ENCODE peak calls at places on chromosomes 11 and 22, in four cellular contexts. One of them, this sample, is unnamed.

GRCh38 chr11:70913715-70914231 is 338.6 kb downstream of the SHANK2 start:
- DNase-seq in dorsolateral prefrontal cortex: peak; percentile 58
- DNase-seq in cardiac muscle cell: no peak
- DNase-seq in AG04450: no peak
- DNase-seq in this sample: no peak

GRCh38 chr11:118529584-118530175 is 1.3 kb upstream of the TMEM25 start:
- DNase-seq in dorsolateral prefrontal cortex: no peak
- DNase-seq in cardiac muscle cell: no peak
- DNase-seq in AG04450: no peak
- DNase-seq in this sample: no peak

GRCh38 chr11:69918231-69918937 is 99.2 kb upstream of the FGF3 start:
- DNase-seq in dorsolateral prefrontal cortex: no peak
- DNase-seq in cardiac muscle cell: no peak
- DNase-seq in AG04450: no peak
- DNase-seq in this sample: peak; percentile 65

GRCh38 chr22:44682556-44683168 is 19.3 kb upstream of the PRR5 start:
- DNase-seq in dorsolateral prefrontal cortex: no peak
- DNase-seq in cardiac muscle cell: no peak
- DNase-seq in AG04450: no peak
- DNase-seq in this sample: no peak

GRCh38 chr11:34727228-34727737 is 106.4 kb downstream of the EHF start:
- DNase-seq in dorsolateral prefrontal cortex: no peak
- DNase-seq in cardiac muscle cell: no peak
- DNase-seq in AG04450: no peak
- DNase-seq in this sample: no peak

GRCh38 chr11:94171693-94172440 is 43.2 kb downstream of the PANX1 start:
- DNase-seq in dorsolateral prefrontal cortex: peak; percentile 44
- DNase-seq in cardiac muscle cell: peak; percentile 65
- DNase-seq in AG04450: no peak
- DNase-seq in this sample: no peak

GRCh38 chr11:128422576-128423370 is 164.6 kb downstream of the ETS1 start:
- DNase-seq in dorsolateral prefrontal cortex: no peak
- DNase-seq in cardiac muscle cell: no peak
- DNase-seq in AG04450: no peak
- DNase-seq in this sample: no peak

GRCh38 chr22:39214383-39215069 is 30.3 kb downstream of the PDGFB start:
- DNase-seq in dorsolateral prefrontal cortex: no peak
- DNase-seq in cardiac muscle cell: peak; percentile 12
- DNase-seq in AG04450: no peak
- DNase-seq in this sample: no peak

GRCh38 chr22:47027766-47028165 is 265.3 kb downstream of the TBC1D22A start:
- DNase-seq in dorsolateral prefrontal cortex: no peak
- DNase-seq in cardiac muscle cell: no peak
- DNase-seq in AG04450: no peak
- DNase-seq in this sample: no peak

GRCh38 chr11:17418437-17418836 is 30.0 kb upstream of the KCNJ11 start:
- DNase-seq in dorsolateral prefrontal cortex: no peak
- DNase-seq in cardiac muscle cell: no peak
- DNase-seq in AG04450: no peak
- DNase-seq in this sample: no peak

GRCh38 chr22:43796567-43796966 is 15.5 kb downstream of the EFCAB6 start:
- DNase-seq in dorsolateral prefrontal cortex: peak; percentile 73
- DNase-seq in cardiac muscle cell: peak; percentile 78
- DNase-seq in AG04450: peak; percentile 13
- DNase-seq in this sample: no peak

GRCh38 chr22:41863472-41863871 is 30.6 kb downstream of the SREBF2 start:
- DNase-seq in dorsolateral prefrontal cortex: no peak
- DNase-seq in cardiac muscle cell: no peak
- DNase-seq in AG04450: no peak
- DNase-seq in this sample: no peak

GRCh38 chr11:63826471-63827190 is 12.3 kb upstream of the MARK2 start:
- DNase-seq in dorsolateral prefrontal cortex: no peak
- DNase-seq in cardiac muscle cell: no peak
- DNase-seq in AG04450: no peak
- DNase-seq in this sample: no peak

GRCh38 chr11:116515666-116516184 is 257.1 kb downstream of the BUD13 start:
- DNase-seq in dorsolateral prefrontal cortex: no peak
- DNase-seq in cardiac muscle cell: no peak
- DNase-seq in AG04450: no peak
- DNase-seq in this sample: no peak

GRCh38 chr11:353315-353857 is 15.9 kb upstream of the B4GALNT4 start:
- DNase-seq in dorsolateral prefrontal cortex: peak; percentile 58
- DNase-seq in cardiac muscle cell: peak; percentile 91
- DNase-seq in AG04450: peak; percentile 63
- DNase-seq in this sample: peak; percentile 69

GRCh38 chr11:70210051-70210501 is 7.0 kb downstream of the FADD start:
- DNase-seq in dorsolateral prefrontal cortex: no peak
- DNase-seq in cardiac muscle cell: peak; percentile 65
- DNase-seq in AG04450: no peak
- DNase-seq in this sample: no peak

GRCh38 chr11:58830693-58831301 is 13.7 kb downstream of the GLYATL2 start:
- DNase-seq in dorsolateral prefrontal cortex: no peak
- DNase-seq in cardiac muscle cell: peak; percentile 2
- DNase-seq in AG04450: no peak
- DNase-seq in this sample: no peak

GRCh38 chr11:76602431-76602861 is 68.1 kb downstream of the LRRC32 start:
- DNase-seq in dorsolateral prefrontal cortex: peak; percentile 0
- DNase-seq in cardiac muscle cell: peak; percentile 78
- DNase-seq in AG04450: no peak
- DNase-seq in this sample: no peak

GRCh38 chr22:31286360-31287255 is 5.7 kb downstream of the PIK3IP1 start:
- DNase-seq in dorsolateral prefrontal cortex: no peak
- DNase-seq in cardiac muscle cell: no peak
- DNase-seq in AG04450: no peak
- DNase-seq in this sample: no peak

GRCh38 chr11:67699521-67699920 is 25.1 kb upstream of the ALDH3B2 start:
- DNase-seq in dorsolateral prefrontal cortex: no peak
- DNase-seq in cardiac muscle cell: peak; percentile 37
- DNase-seq in AG04450: no peak
- DNase-seq in this sample: no peak

GRCh38 chr11:2300936-2301630 is 635 bp downstream of the C11orf21 start:
- DNase-seq in dorsolateral prefrontal cortex: no peak
- DNase-seq in cardiac muscle cell: no peak
- DNase-seq in AG04450: no peak
- DNase-seq in this sample: peak; percentile 88

GRCh38 chr11:65502274-65502851 is 3.5 kb downstream of the MALAT1 start:
- DNase-seq in dorsolateral prefrontal cortex: no peak
- DNase-seq in cardiac muscle cell: peak; percentile 71
- DNase-seq in AG04450: no peak
- DNase-seq in this sample: no peak

GRCh38 chr11:2700415-2701211 is 819 bp upstream of the KCNQ1OT1 start:
- DNase-seq in dorsolateral prefrontal cortex: no peak
- DNase-seq in cardiac muscle cell: peak; percentile 31
- DNase-seq in AG04450: no peak
- DNase-seq in this sample: peak; percentile 92

GRCh38 chr11:69640995-69641581 is at the start of gene CCND1:
- DNase-seq in dorsolateral prefrontal cortex: no peak
- DNase-seq in cardiac muscle cell: peak; percentile 91
- DNase-seq in AG04450: peak; percentile 86
- DNase-seq in this sample: peak; percentile 90

GRCh38 chr11:122032317-122032716 is 83.7 kb downstream of the BLID start:
- DNase-seq in dorsolateral prefrontal cortex: no peak
- DNase-seq in cardiac muscle cell: peak; percentile 36
- DNase-seq in AG04450: no peak
- DNase-seq in this sample: no peak

GRCh38 chr11:12042215-12042676 is 33.8 kb upstream of the DKK3 start:
- DNase-seq in dorsolateral prefrontal cortex: no peak
- DNase-seq in cardiac muscle cell: peak; percentile 88
- DNase-seq in AG04450: peak; percentile 89
- DNase-seq in this sample: no peak

GRCh38 chr11:35859311-35859710 is 84.6 kb upstream of the LDLRAD3 start:
- DNase-seq in dorsolateral prefrontal cortex: no peak
- DNase-seq in cardiac muscle cell: peak; percentile 33
- DNase-seq in AG04450: no peak
- DNase-seq in this sample: no peak

GRCh38 chr11:17428930-17429329 is 40.5 kb upstream of the KCNJ11 start:
- DNase-seq in dorsolateral prefrontal cortex: no peak
- DNase-seq in cardiac muscle cell: no peak
- DNase-seq in AG04450: no peak
- DNase-seq in this sample: no peak

GRCh38 chr22:26325641-26326040 is 103.4 kb upstream of the ASPHD2 start:
- DNase-seq in dorsolateral prefrontal cortex: no peak
- DNase-seq in cardiac muscle cell: no peak
- DNase-seq in AG04450: no peak
- DNase-seq in this sample: no peak

GRCh38 chr22:41308544-41308947 is 7.2 kb downstream of the ZC3H7B start:
- DNase-seq in dorsolateral prefrontal cortex: no peak
- DNase-seq in cardiac muscle cell: peak; percentile 49
- DNase-seq in AG04450: no peak
- DNase-seq in this sample: peak; percentile 49

DNA sequence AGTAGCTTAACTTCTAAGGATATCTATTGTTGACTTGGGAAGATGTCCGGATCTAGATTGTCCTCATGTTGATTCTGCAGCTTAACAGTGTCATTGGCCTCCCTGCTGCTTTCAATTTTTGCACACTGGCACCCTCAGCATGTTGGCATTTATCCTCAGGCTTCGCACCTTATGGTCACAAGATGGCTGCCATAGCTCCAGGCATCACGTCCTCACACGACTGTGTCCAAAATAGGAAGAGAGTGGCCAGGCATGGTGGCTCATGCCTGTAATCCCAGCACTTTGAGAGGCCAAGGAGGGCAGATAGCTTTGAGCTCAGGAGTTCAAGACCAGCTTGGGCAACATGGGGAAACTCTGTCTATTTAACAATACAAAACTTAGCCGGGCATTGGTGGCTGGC is 58.3 kb upstream of the RASD2 start:
- DNase-seq in dorsolateral prefrontal cortex: no peak
- DNase-seq in cardiac muscle cell: no peak
- DNase-seq in AG04450: no peak
- DNase-seq in this sample: no peak
- H3K4me3 ChIP-seq in dorsolateral prefrontal cortex: no peak overlapping the region
- H3K4me3 ChIP-seq in cardiac muscle cell: no peak overlapping the region
- H3K4me3 ChIP-seq in AG04450: no peak overlapping the region
- H3K4me3 ChIP-seq in this sample: no peak overlapping the region

GRCh38 chr11:126929186-126930085 is 71.1 kb downstream of the KIRREL3 start:
- DNase-seq in dorsolateral prefrontal cortex: no peak
- DNase-seq in cardiac muscle cell: peak; percentile 14
- DNase-seq in AG04450: no peak
- DNase-seq in this sample: no peak
- H3K27ac ChIP-seq in dorsolateral prefrontal cortex: peak overlapping the region; percentile 58
- H3K27ac ChIP-seq in cardiac muscle cell: no peak overlapping the region
- H3K27ac ChIP-seq in AG04450: peak overlapping the region; percentile 81
- H3K27ac ChIP-seq in this sample: peak overlapping the region; percentile 73

DNA sequence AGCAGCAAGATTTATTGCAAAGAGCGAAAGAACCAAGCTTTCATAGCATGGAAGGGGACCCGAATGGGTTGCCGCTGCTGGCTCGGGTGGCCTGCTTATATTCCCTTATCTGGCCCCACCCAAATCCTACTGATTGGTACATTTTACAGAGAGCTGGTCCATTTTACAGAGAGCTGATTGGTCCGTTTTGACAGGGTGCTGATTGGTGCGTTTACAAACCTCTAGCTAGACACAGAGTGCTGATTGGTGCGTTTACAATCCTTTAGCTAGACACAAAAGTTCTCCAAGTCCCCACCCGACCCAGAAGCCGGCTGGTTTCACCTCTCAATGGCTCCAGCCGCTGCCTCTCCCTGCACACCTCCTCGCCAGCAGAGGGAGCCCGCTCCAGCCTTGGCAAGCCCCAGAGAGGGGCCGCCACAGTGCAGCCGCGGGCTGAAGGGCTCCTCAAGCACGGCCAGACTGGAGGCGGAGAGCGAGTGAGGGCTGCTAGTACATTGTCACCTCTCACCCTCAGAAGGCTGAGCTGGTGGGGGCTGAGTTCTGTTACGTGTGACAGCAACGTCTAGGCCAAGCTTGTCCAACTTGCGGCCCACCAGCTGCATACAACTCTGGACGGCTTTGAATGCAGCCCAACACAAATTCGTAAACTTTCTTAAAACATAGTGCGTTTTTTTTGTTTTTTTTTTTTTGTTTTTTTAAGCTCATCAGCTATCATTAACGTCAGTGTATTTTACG is 8.7 kb downstream of the PTH start:
- DNase-seq in dorsolateral prefrontal cortex: no peak
- DNase-seq in cardiac muscle cell: peak; percentile 58
- DNase-seq in AG04450: no peak
- DNase-seq in this sample: peak; percentile 90
- H3K4me3 ChIP-seq in dorsolateral prefrontal cortex: no peak overlapping the region
- H3K4me3 ChIP-seq in cardiac muscle cell: no peak overlapping the region
- H3K4me3 ChIP-seq in AG04450: no peak overlapping the region
- H3K4me3 ChIP-seq in this sample: peak overlapping the region; percentile 15

GRCh38 chr11:37688461-37688860 is 1090.4 kb upstream of the RAG2 start:
- DNase-seq in dorsolateral prefrontal cortex: no peak
- DNase-seq in cardiac muscle cell: no peak
- DNase-seq in AG04450: no peak
- DNase-seq in this sample: no peak
- H3K27ac ChIP-seq in dorsolateral prefrontal cortex: no peak overlapping the region
- H3K27ac ChIP-seq in cardiac muscle cell: no peak overlapping the region
- H3K27ac ChIP-seq in AG04450: no peak overlapping the region
- H3K27ac ChIP-seq in this sample: no peak overlapping the region

GRCh38 chr11:3865388-3866193 is 10.1 kb downstream of the STIM1 start:
- DNase-seq in dorsolateral prefrontal cortex: no peak
- DNase-seq in cardiac muscle cell: peak; percentile 80
- DNase-seq in AG04450: peak; percentile 41
- DNase-seq in this sample: no peak
- H3K4me3 ChIP-seq in dorsolateral prefrontal cortex: no peak overlapping the region
- H3K4me3 ChIP-seq in cardiac muscle cell: no peak overlapping the region
- H3K4me3 ChIP-seq in AG04450: no peak overlapping the region
- H3K4me3 ChIP-seq in this sample: no peak overlapping the region